ENCODE peak calls at places on chromosomes 11 and 22, in eight cellular contexts. One of them, this sample, is unnamed. For H3K9me3, the result is how much of the 10 kb centered on the place peaks cover.

GRCh38 chr11:20530942-20531703 is 68.3 kb upstream of the SLC6A5 start:
- DNase-seq in pancreas: no peak
- DNase-seq in GM23248: no peak
- DNase-seq in MM.1S: no peak
- DNase-seq in cardiac muscle cell: no peak
- DNase-seq in CD4-positive, alpha-beta T cell: no peak
- DNase-seq in CD4-positive, alpha-beta memory T cell: no peak
- DNase-seq in adrenal gland: no peak
- DNase-seq in this sample: no peak

GRCh38 chr22:17569971-17570511 is 6.7 kb downstream of the SLC25A18 start:
- DNase-seq in MM.1S: no peak
- DNase-seq in CD4-positive, alpha-beta T cell: no peak
- DNase-seq in pancreas: no peak
- DNase-seq in adrenal gland: peak
- DNase-seq in CD4-positive, alpha-beta memory T cell: no peak
- DNase-seq in cardiac muscle cell: peak
- DNase-seq in GM23248: peak
- DNase-seq in this sample: no peak

GRCh38 chr22:19011075-19011474 is 75.0 kb upstream of the PRODH start:
- DNase-seq in MM.1S: no peak
- DNase-seq in CD4-positive, alpha-beta memory T cell: no peak
- DNase-seq in pancreas: no peak
- DNase-seq in cardiac muscle cell: no peak
- DNase-seq in CD4-positive, alpha-beta T cell: no peak
- DNase-seq in GM23248: no peak
- DNase-seq in adrenal gland: no peak
- DNase-seq in this sample: no peak

GRCh38 chr11:61874460-61874809 is 16.9 kb downstream of the FADS3 start:
- DNase-seq in adrenal gland: no peak
- DNase-seq in CD4-positive, alpha-beta T cell: no peak
- DNase-seq in pancreas: peak
- DNase-seq in cardiac muscle cell: no peak
- DNase-seq in CD4-positive, alpha-beta memory T cell: no peak
- DNase-seq in GM23248: no peak
- DNase-seq in MM.1S: no peak
- DNase-seq in this sample: no peak

GRCh38 chr11:76794371-76795284 is 11.5 kb downstream of the TSKU start:
- DNase-seq in cardiac muscle cell: no peak
- DNase-seq in GM23248: no peak
- DNase-seq in CD4-positive, alpha-beta T cell: no peak
- DNase-seq in CD4-positive, alpha-beta memory T cell: no peak
- DNase-seq in adrenal gland: no peak
- DNase-seq in MM.1S: no peak
- DNase-seq in pancreas: no peak
- DNase-seq in this sample: no peak

GRCh38 chr22:28268176-28268575 is 349.1 kb upstream of the PITPNB start:
- DNase-seq in pancreas: no peak
- DNase-seq in GM23248: peak
- DNase-seq in cardiac muscle cell: no peak
- DNase-seq in CD4-positive, alpha-beta memory T cell: no peak
- DNase-seq in CD4-positive, alpha-beta T cell: no peak
- DNase-seq in MM.1S: no peak
- DNase-seq in adrenal gland: peak
- DNase-seq in this sample: no peak

GRCh38 chr11:118530683-118531596 is at the start of gene TMEM25:
- DNase-seq in GM23248: peak
- DNase-seq in pancreas: peak
- DNase-seq in MM.1S: peak
- DNase-seq in cardiac muscle cell: peak
- DNase-seq in CD4-positive, alpha-beta memory T cell: peak
- DNase-seq in CD4-positive, alpha-beta T cell: peak
- DNase-seq in adrenal gland: peak
- DNase-seq in this sample: peak

GRCh38 chr11:111938687-111939160 is 1.6 kb downstream of the DIXDC1 start:
- DNase-seq in CD4-positive, alpha-beta T cell: peak
- DNase-seq in adrenal gland: peak
- DNase-seq in MM.1S: peak
- DNase-seq in pancreas: no peak
- DNase-seq in CD4-positive, alpha-beta memory T cell: peak
- DNase-seq in cardiac muscle cell: no peak
- DNase-seq in GM23248: peak
- DNase-seq in this sample: no peak

GRCh38 chr11:119829407-119829806 is 100.4 kb upstream of the NECTIN1 start:
- DNase-seq in cardiac muscle cell: no peak
- DNase-seq in adrenal gland: peak
- DNase-seq in GM23248: no peak
- DNase-seq in MM.1S: no peak
- DNase-seq in CD4-positive, alpha-beta memory T cell: no peak
- DNase-seq in CD4-positive, alpha-beta T cell: no peak
- DNase-seq in pancreas: no peak
- DNase-seq in this sample: no peak

GRCh38 chr11:112958670-112959069 is 2.5 kb upstream of the NCAM1 start:
- DNase-seq in GM23248: peak
- DNase-seq in CD4-positive, alpha-beta memory T cell: no peak
- DNase-seq in MM.1S: no peak
- DNase-seq in cardiac muscle cell: no peak
- DNase-seq in adrenal gland: no peak
- DNase-seq in CD4-positive, alpha-beta T cell: no peak
- DNase-seq in pancreas: no peak
- DNase-seq in this sample: no peak

GRCh38 chr11:43920598-43921419 is 21.6 kb upstream of the C11orf96 start:
- DNase-seq in cardiac muscle cell: no peak
- DNase-seq in GM23248: peak
- DNase-seq in MM.1S: peak
- DNase-seq in CD4-positive, alpha-beta memory T cell: no peak
- DNase-seq in adrenal gland: peak
- DNase-seq in pancreas: no peak
- DNase-seq in CD4-positive, alpha-beta T cell: no peak
- DNase-seq in this sample: no peak

GRCh38 chr11:123531325-123531724 is 101.3 kb downstream of the GRAMD1B start:
- DNase-seq in pancreas: no peak
- DNase-seq in MM.1S: no peak
- DNase-seq in CD4-positive, alpha-beta T cell: no peak
- DNase-seq in GM23248: no peak
- DNase-seq in CD4-positive, alpha-beta memory T cell: no peak
- DNase-seq in cardiac muscle cell: no peak
- DNase-seq in adrenal gland: peak
- DNase-seq in this sample: no peak

GRCh38 chr11:118917488-118918127 is 8.1 kb downstream of the BCL9L start:
- DNase-seq in adrenal gland: peak
- DNase-seq in pancreas: peak
- DNase-seq in CD4-positive, alpha-beta memory T cell: peak
- DNase-seq in GM23248: peak
- DNase-seq in cardiac muscle cell: no peak
- DNase-seq in MM.1S: no peak
- DNase-seq in CD4-positive, alpha-beta T cell: peak
- DNase-seq in this sample: no peak

GRCh38 chr11:61108847-61109585 is 6.7 kb downstream of the CD5 start:
- DNase-seq in pancreas: no peak
- DNase-seq in CD4-positive, alpha-beta memory T cell: no peak
- DNase-seq in adrenal gland: no peak
- DNase-seq in CD4-positive, alpha-beta T cell: no peak
- DNase-seq in GM23248: no peak
- DNase-seq in cardiac muscle cell: no peak
- DNase-seq in MM.1S: no peak
- DNase-seq in this sample: no peak

GRCh38 chr11:94934362-94934761 is 39.0 kb downstream of the CWC15 start:
- DNase-seq in adrenal gland: no peak
- DNase-seq in CD4-positive, alpha-beta memory T cell: peak
- DNase-seq in MM.1S: no peak
- DNase-seq in GM23248: peak
- DNase-seq in pancreas: no peak
- DNase-seq in cardiac muscle cell: no peak
- DNase-seq in CD4-positive, alpha-beta T cell: no peak
- DNase-seq in this sample: no peak

GRCh38 chr11:64009234-64009633 is 23.0 kb downstream of the OTUB1 start:
- DNase-seq in cardiac muscle cell: no peak
- DNase-seq in MM.1S: no peak
- DNase-seq in CD4-positive, alpha-beta T cell: no peak
- DNase-seq in adrenal gland: no peak
- DNase-seq in pancreas: peak
- DNase-seq in CD4-positive, alpha-beta memory T cell: no peak
- DNase-seq in GM23248: no peak
- DNase-seq in this sample: no peak

GRCh38 chr22:18042685-18043084 is 18.3 kb upstream of the MICAL3 start:
- DNase-seq in MM.1S: no peak
- DNase-seq in CD4-positive, alpha-beta memory T cell: no peak
- DNase-seq in cardiac muscle cell: no peak
- DNase-seq in GM23248: peak
- DNase-seq in adrenal gland: no peak
- DNase-seq in CD4-positive, alpha-beta T cell: no peak
- DNase-seq in pancreas: no peak
- DNase-seq in this sample: no peak

GRCh38 chr11:76783901-76784813 is 1.0 kb downstream of the TSKU start:
- DNase-seq in CD4-positive, alpha-beta T cell: no peak
- DNase-seq in pancreas: peak
- DNase-seq in adrenal gland: peak
- DNase-seq in cardiac muscle cell: peak
- DNase-seq in CD4-positive, alpha-beta memory T cell: no peak
- DNase-seq in GM23248: peak
- DNase-seq in MM.1S: no peak
- DNase-seq in this sample: no peak

GRCh38 chr11:124745835-124746620 is 6.0 kb downstream of the VSIG2 start:
- DNase-seq in cardiac muscle cell: no peak
- DNase-seq in MM.1S: peak
- DNase-seq in pancreas: peak
- DNase-seq in CD4-positive, alpha-beta T cell: peak
- DNase-seq in adrenal gland: no peak
- DNase-seq in GM23248: peak
- DNase-seq in CD4-positive, alpha-beta memory T cell: no peak
- DNase-seq in this sample: no peak

GRCh38 chr11:122020902-122021301 is 95.1 kb downstream of the BLID start:
- DNase-seq in adrenal gland: no peak
- DNase-seq in MM.1S: no peak
- DNase-seq in GM23248: peak
- DNase-seq in pancreas: no peak
- DNase-seq in CD4-positive, alpha-beta memory T cell: no peak
- DNase-seq in CD4-positive, alpha-beta T cell: no peak
- DNase-seq in cardiac muscle cell: peak
- DNase-seq in this sample: no peak

DNA sequence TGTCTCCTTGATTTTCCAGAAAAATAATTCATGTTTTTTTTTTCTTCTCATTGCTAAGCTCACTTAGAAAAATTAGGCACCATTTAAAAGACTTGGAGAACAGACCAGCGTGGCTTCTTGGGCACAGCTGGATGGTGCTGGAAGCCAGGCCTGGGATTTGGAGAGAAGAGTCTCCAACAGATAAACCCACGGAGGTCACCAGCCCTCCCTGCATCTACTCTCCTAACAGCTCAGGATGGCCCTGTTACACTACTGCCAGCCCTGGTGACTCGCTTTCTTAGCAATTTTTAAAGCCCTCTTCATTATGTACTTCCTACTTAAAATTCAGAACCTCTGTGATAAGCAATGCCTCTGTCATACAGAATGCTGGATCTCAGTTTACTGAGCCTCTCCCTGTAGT is 1.7 kb downstream of the PTH start:
- DNase-seq in GM23248: peak
- DNase-seq in adrenal gland: no peak
- DNase-seq in pancreas: no peak
- DNase-seq in CD4-positive, alpha-beta T cell: no peak
- DNase-seq in cardiac muscle cell: no peak
- DNase-seq in CD4-positive, alpha-beta memory T cell: no peak
- DNase-seq in MM.1S: no peak
- DNase-seq in this sample: no peak
- H3K9me3 ChIP-seq in GM23248: under half
- H3K9me3 ChIP-seq in adrenal gland: under half
- H3K9me3 ChIP-seq in pancreas: under half
- H3K9me3 ChIP-seq in CD4-positive, alpha-beta T cell: under half
- H3K9me3 ChIP-seq in cardiac muscle cell: under half
- H3K9me3 ChIP-seq in CD4-positive, alpha-beta memory T cell: under half
- H3K9me3 ChIP-seq in MM.1S: under half
- H3K9me3 ChIP-seq in this sample: under half

DNA sequence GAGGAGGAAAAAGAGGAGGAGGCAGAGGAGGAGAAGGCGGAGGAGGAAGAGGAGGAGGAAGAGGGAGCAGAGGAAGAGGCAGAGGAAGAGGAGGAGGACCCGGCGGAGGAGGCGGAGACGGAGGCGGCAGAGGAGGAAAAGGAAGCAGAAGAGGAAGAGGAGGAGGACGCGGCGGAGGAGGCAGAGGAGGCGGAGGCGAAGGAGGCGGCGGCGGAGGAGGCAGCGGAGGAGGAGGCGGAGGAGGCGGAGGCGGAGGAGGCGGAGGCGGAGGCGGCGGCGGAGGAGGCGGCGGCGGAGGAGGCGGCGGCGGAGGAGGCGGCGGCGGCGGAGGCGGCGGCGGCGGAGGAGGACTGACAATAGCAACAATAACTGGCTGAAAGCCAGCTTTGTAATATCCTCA is 616.6 kb downstream of the TBC1D22A start:
- DNase-seq in pancreas: no peak
- DNase-seq in cardiac muscle cell: no peak
- DNase-seq in CD4-positive, alpha-beta memory T cell: no peak
- DNase-seq in MM.1S: no peak
- DNase-seq in adrenal gland: no peak
- DNase-seq in CD4-positive, alpha-beta T cell: no peak
- DNase-seq in GM23248: no peak
- DNase-seq in this sample: no peak
- H3K9me3 ChIP-seq in pancreas: under half
- H3K9me3 ChIP-seq in cardiac muscle cell: under half
- H3K9me3 ChIP-seq in CD4-positive, alpha-beta memory T cell: under half
- H3K9me3 ChIP-seq in MM.1S: under half
- H3K9me3 ChIP-seq in adrenal gland: under half
- H3K9me3 ChIP-seq in CD4-positive, alpha-beta T cell: under half
- H3K9me3 ChIP-seq in GM23248: under half
- H3K9me3 ChIP-seq in this sample: under half

DNA sequence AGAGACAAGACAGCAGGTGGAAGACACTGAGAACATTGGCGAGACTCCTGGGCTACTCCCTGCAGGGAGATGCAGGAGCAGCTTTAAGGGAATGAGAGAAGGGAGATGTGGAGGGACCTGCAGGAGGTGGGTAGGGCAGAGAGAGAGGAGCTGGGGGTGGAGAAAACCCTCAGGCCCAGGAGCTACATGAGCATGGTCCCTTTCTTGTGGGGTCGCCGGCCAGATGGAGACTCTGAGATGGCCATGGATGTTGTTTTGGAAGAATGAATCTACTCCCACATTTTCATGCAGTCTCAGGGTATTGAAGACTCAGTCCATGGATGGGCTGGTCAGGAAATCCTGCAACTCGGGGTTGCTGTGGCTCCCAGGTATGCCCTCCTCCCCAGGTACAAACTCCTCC is 1381.9 kb downstream of the TBC1D22A start:
- DNase-seq in CD4-positive, alpha-beta T cell: no peak
- DNase-seq in adrenal gland: no peak
- DNase-seq in MM.1S: no peak
- DNase-seq in pancreas: no peak
- DNase-seq in GM23248: no peak
- DNase-seq in cardiac muscle cell: no peak
- DNase-seq in CD4-positive, alpha-beta memory T cell: no peak
- DNase-seq in this sample: no peak
- H3K9me3 ChIP-seq in CD4-positive, alpha-beta T cell: under half
- H3K9me3 ChIP-seq in adrenal gland: under half
- H3K9me3 ChIP-seq in MM.1S: under half
- H3K9me3 ChIP-seq in pancreas: under half
- H3K9me3 ChIP-seq in GM23248: under half
- H3K9me3 ChIP-seq in cardiac muscle cell: under half
- H3K9me3 ChIP-seq in CD4-positive, alpha-beta memory T cell: under half
- H3K9me3 ChIP-seq in this sample: under half

DNA sequence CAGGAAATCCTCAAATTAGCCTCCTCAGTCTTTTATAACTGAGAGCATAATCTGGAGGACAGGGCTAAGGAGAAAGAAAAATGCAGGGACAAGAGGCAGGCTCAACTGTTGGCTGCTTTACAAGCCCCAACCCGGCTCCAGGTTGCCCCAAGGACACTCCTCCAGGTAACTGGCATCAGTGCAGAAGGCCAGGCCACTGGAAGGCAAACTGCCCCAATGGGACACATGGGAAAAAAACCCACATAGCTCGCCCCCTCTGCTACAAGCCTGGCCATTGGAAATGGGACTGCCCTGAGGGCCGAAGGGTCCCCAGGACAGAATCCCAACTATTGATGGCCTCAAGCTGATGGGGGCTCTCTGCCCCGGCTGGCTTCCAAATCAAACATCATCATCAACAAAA is 17.9 kb upstream of the FBLN1 start:
- DNase-seq in pancreas: no peak
- DNase-seq in cardiac muscle cell: no peak
- DNase-seq in adrenal gland: no peak
- DNase-seq in CD4-positive, alpha-beta memory T cell: no peak
- DNase-seq in GM23248: no peak
- DNase-seq in CD4-positive, alpha-beta T cell: no peak
- DNase-seq in MM.1S: no peak
- DNase-seq in this sample: no peak
- H3K9me3 ChIP-seq in pancreas: under half
- H3K9me3 ChIP-seq in cardiac muscle cell: under half
- H3K9me3 ChIP-seq in adrenal gland: under half
- H3K9me3 ChIP-seq in CD4-positive, alpha-beta memory T cell: under half
- H3K9me3 ChIP-seq in GM23248: under half
- H3K9me3 ChIP-seq in CD4-positive, alpha-beta T cell: under half
- H3K9me3 ChIP-seq in MM.1S: under half
- H3K9me3 ChIP-seq in this sample: under half

This sample was measured in T-helper 17 cell.